ENCODE peak calls at places on chromosomes 5 and 9, in four cellular contexts. P, L, M and G are unnamed samples. For H3K9me3, the result is how much of the 10 kb centered on the place peaks cover.

GRCh38 chr5:109921735-109922395 is 232.1 kb downstream of the MAN2A1 start:
- DNase-seq in P (peak), M (no peak), L (no peak), G (no peak)

GRCh38 chr9:120983259-120983837 is 56.8 kb upstream of the TRAF1 start:
- DNase-seq in M (no peak), P (no peak), L (no peak), G (no peak)

GRCh38 chr9:78707481-78707977 is 410.6 kb downstream of the PSAT1 start:
- DNase-seq in L (no peak), M (no peak), P (no peak), G (no peak)

GRCh38 chr9:117696141-117696540 is 8.1 kb upstream of the TLR4 start:
- DNase-seq in M (no peak), P (peak), L (no peak), G (no peak)

GRCh38 chr5:76678056-76678455 is 37.9 kb upstream of the F2R start:
- DNase-seq in M (no peak), L (no peak), P (no peak), G (no peak)

GRCh38 chr5:107129051-107129450 is 541.7 kb downstream of the EFNA5 start:
- DNase-seq in P (no peak), L (no peak), M (no peak), G (no peak)

GRCh38 chr9:134338394-134339182 is 12.3 kb downstream of the RXRA start:
- DNase-seq in L (peak), M (no peak), P (no peak), G (no peak)

GRCh38 chr9:130662927-130663257 is 1.5 kb upstream of the PRDM12 start:
- DNase-seq in M (no peak), L (peak), P (no peak), G (no peak)

GRCh38 chr5:173919443-173919842 is 31.3 kb downstream of the CPEB4 start:
- DNase-seq in M (no peak), P (no peak), L (no peak), G (no peak)

GRCh38 chr9:102867488-102867887 is 127.6 kb upstream of the CYLC2 start:
- DNase-seq in P (no peak), L (no peak), M (no peak), G (no peak)

GRCh38 chr5:61969347-61969746 is 336.7 kb upstream of the KIF2A start:
- DNase-seq in P (no peak), L (no peak), M (no peak), G (no peak)

GRCh38 chr5:101278011-101278687 is 375.1 kb upstream of the ST8SIA4 start:
- DNase-seq in P (no peak), L (no peak), M (no peak), G (no peak)

GRCh38 chr5:56183507-56183906 is 49.6 kb downstream of the ANKRD55 start:
- DNase-seq in L (no peak), P (no peak), M (no peak), G (no peak)

GRCh38 chr5:173671121-173671949 is 54.9 kb upstream of the BOD1 start:
- DNase-seq in M (no peak), L (no peak), P (peak), G (peak)

GRCh38 chr5:153551537-153552079 is 61.1 kb downstream of the GRIA1 start:
- DNase-seq in M (no peak), L (peak), P (peak), G (no peak)

GRCh38 chr9:130882696-130883225 is 13.9 kb downstream of the QRFP start:
- DNase-seq in L (no peak), P (no peak), M (no peak), G (no peak)

GRCh38 chr5:181100121-181101015 is 30.6 kb downstream of the OR2V1 start:
- DNase-seq in M (peak), P (no peak), L (peak), G (no peak)

GRCh38 chr5:5298068-5298633 is 124.3 kb upstream of the ICE1 start:
- DNase-seq in L (no peak), P (no peak), M (no peak), G (no peak)

GRCh38 chr5:76329346-76329745 is 73.7 kb upstream of the IQGAP2 start:
- DNase-seq in M (no peak), P (no peak), L (no peak), G (no peak)

GRCh38 chr5:81755320-81755719 is 4.4 kb upstream of the SSBP2 start:
- DNase-seq in P (peak), L (no peak), M (no peak), G (peak)

GRCh38 chr5:53616939-53617549 is 56.6 kb downstream of the NDUFS4 start:
- DNase-seq in P (no peak), M (no peak), L (no peak), G (no peak)

GRCh38 chr9:34190996-34191892 is 12.4 kb downstream of the UBAP1 start:
- DNase-seq in L (no peak), P (no peak), M (no peak), G (no peak)

GRCh38 chr9:135165756-135166519 is 78.5 kb downstream of the OLFM1 start:
- DNase-seq in M (no peak), L (no peak), P (no peak), G (no peak)

GRCh38 chr5:127254729-127255284 is 35.8 kb upstream of the MEGF10 start:
- DNase-seq in L (no peak), P (no peak), M (no peak), G (no peak)

GRCh38 chr5:100838048-100838473 is 65.0 kb downstream of the ST8SIA4 start:
- DNase-seq in M (no peak), L (no peak), P (no peak), G (no peak)

GRCh38 chr9:28650327-28650726 is 1077.0 kb upstream of the C9orf72 start:
- DNase-seq in L (no peak), M (no peak), P (no peak), G (no peak)

GRCh38 chr5:181243020-181243520 is 636 bp downstream of the RACK1 start:
- DNase-seq in L (no peak), P (no peak), M (no peak), G (no peak)

GRCh38 chr9:90000925-90001324 is 396.1 kb downstream of the GADD45G start:
- DNase-seq in L (no peak), M (no peak), P (no peak), G (no peak)

GRCh38 chr9:125089331-125089730 is 54.0 kb downstream of the SCAI start:
- DNase-seq in L (no peak), P (no peak), M (no peak), G (no peak)

GRCh38 chr9:125079931-125080330 is 63.4 kb downstream of the SCAI start:
- DNase-seq in M (no peak), P (no peak), L (no peak), G (no peak)

GRCh38 chr9:125091121-125091520 is 52.2 kb downstream of the SCAI start:
- DNase-seq in P (no peak), M (no peak), L (no peak), G (no peak)

GRCh38 chr9:125088752-125089151 is 54.6 kb downstream of the SCAI start:
- DNase-seq in M (no peak), L (no peak), P (no peak), G (no peak)

GRCh38 chr9:125085703-125086477 is 57.4 kb downstream of the SCAI start:
- DNase-seq in P (no peak), M (no peak), L (no peak), G (no peak)
- TF ChIP-seq EP300 in P (no peak), M (no peak), L (no peak), G (no peak)

DNA sequence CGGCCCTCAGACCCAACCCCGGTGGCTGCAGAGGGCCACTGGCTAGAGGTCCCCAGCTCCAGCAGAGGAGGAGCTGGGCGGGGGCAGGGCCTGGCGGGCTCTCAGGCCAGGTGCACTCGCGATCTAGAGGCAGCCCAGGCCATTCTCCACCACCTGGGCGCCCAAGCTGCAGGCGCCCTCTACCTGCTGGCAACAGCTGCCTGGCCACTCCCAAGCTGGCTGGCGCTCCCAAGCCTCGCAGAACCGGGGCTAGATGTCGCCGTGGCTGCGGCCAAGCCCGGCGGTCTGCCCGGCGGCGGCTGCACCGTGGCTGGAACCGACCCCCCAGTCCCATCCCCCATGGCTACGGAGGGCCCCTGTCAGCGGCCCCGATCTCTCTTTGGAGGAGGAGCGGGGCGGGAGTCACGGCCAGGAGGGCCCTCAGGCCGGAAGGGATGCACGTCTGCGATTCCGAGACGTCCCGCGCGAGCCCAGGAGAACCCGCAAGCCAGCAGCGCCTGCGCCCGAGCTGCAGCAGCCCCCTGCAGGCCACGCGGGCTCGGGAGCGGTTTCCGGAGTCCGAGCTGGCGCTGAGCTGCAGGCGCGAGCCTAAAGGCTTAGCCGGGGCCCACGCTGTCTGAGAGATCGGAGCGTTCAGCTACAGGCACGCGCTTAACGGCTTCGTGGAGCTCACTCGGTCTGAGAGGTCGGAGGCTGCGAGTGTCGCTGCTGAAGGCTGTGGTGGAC is 44.3 kb upstream of the BICD2 start:
- DNase-seq in L (peak), P (peak), M (peak), G (peak)
- TF ChIP-seq POLR2AphosphoS5 in L (no peak), P (no peak), M (no peak), G (no peak)

DNA sequence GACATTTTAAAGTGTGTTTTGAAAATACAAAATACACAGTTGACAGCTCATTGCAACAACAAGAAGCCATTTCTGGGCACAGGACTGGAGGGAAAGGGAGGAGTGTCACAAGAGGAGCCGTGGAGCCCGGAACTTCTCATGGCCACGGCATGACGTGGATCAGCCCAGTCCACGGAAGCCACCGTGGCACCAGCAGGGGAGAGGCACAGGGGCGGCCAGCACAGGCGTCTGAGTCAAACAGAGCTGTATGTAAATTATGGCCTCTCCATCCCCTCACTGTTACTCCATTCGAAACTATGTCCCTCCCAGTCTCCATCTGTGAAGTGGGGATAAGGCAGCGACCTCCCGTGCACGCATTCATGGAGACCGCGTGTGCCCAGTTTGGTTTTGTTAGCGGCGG is 165.6 kb upstream of the IRX2 start:
- DNase-seq in P (no peak), M (peak), L (no peak), G (no peak)
- H3K9me3 ChIP-seq in P (under half), M (under half), L (under half), G (under half)

DNA sequence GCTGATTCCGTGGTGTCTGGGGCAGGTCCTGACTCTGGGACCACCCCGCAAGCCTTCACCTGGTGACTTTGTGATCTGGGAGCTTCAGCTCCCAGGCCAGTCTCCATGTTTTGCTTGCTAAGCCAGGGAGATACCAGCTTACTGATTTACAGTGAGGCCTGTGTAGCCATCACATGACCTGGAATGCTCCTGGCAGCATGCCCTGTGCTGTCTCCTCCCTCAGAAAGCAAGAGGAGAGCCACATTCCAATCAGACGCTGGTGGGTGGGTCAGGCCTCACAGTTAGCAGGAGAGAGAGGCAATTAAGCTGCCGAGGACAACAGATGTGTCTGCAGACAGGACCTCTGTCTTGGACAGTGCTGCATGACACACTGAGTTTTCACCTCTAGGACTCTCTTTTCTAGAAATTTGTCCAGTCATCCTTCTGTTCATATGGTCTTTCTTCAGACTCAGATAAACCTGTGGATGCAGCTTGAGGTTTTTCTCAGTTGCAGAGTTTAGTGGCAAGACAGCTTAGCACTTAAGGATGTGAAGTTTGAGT is 24.4 kb upstream of the GRPEL2 start:
- DNase-seq in L (peak), P (peak), M (no peak), G (peak)
- TF ChIP-seq EP300 in L (peak), P (no peak), M (no peak), G (no peak)

DNA sequence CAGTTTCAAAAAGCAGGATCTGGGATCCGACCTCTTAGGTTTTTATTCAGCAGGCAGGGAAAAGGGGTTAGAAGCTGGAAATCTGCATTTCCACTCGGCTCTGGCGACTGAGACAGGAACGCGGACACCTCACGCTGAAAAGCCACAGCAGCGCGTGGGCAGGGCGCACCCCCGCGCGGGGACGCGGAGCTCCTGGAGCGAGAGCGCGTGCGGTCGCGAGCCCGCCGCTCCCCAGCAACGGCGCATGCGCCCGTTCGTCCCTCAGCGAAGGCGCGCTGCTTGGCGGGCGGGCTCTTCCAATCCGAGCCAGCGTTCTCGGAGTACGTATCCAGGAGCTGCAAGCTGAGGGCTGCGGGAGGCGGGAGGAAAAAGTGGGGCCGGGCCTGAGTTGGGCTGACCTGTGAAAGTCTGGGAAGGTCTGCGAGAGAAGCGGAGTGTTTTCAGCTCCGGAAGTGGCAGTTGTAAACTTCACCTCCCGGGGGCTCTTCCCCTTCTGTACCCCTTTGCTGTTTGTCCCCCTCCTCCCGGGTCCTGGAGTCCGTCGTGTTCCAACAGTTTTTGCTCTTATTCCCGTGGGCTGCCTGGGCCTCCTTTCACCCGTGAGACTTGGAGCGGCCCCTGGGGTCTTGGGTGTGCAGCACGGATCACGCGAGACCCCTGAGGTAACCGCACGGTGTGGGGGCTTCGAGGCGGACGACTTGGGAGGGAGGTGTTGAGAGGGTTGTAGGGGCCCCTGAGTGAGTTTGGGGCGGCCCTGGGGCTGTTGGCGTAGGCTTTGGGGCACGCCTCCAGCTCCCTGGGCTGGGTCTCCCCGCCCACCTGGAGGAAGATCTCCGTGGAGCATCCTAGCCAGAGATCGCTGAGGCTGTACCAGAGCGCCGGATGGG is at the start of gene CCDC171:
- DNase-seq in M (peak), P (peak), L (peak), G (peak)
- TF ChIP-seq POLR2AphosphoS5 in M (peak), P (no peak), L (peak), G (peak)

DNA sequence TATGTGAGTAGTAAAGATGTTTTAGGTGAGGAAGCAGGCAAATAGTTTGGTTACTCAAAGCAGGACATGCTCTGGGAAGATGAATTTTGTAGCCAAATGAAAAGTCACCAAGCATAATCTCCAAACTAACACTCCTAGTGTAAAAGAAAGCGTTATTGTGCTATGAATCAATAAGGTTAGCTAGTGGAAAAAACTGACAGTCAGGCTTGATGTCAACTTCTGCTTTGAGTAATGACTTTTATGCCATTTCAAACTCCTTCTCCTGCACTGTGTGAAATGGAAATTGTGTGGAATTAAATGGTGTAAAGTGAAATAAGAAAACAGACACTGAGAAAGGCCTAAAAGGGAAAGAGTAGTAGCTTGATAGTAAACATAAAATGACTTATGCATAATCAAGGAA is 637.2 kb upstream of the DMAC1 start:
- DNase-seq in M (no peak), P (no peak), L (no peak), G (no peak)
- H3K9me3 ChIP-seq in M (under half), P (under half), L (under half), G (under half)